ENCODE peak calls at places on chromosomes 12 and 14, in four cellular contexts. Z, P, T and E are unnamed samples.

GRCh38 chr14:103847954-103848719 is 762 bp upstream of the PPP1R13B start:
- DNase-seq in Z (peak), P (peak), T (peak), E (no peak)

GRCh38 chr14:67567654-67568053 is 32.4 kb downstream of the PIGH start:
- DNase-seq in Z (no peak), P (no peak), T (no peak), E (no peak)

GRCh38 chr14:57889245-57889644 is 23.4 kb upstream of the SLC35F4 start:
- DNase-seq in Z (no peak), P (no peak), T (no peak), E (no peak)

GRCh38 chr12:52245259-52245961 is 12.4 kb downstream of the KRT7 start:
- DNase-seq in Z (no peak), P (no peak), T (peak), E (no peak)

GRCh38 chr12:115137812-115138521 is 454.0 kb upstream of the TBX3 start:
- DNase-seq in Z (no peak), P (no peak), T (no peak), E (no peak)

GRCh38 chr12:13203028-13203922 is 6.7 kb downstream of the EMP1 start:
- DNase-seq in Z (peak), P (no peak), T (peak), E (no peak)

GRCh38 chr12:126353604-126354003 is 1288.4 kb downstream of the AACS start:
- DNase-seq in Z (no peak), P (no peak), T (no peak), E (no peak)

GRCh38 chr14:68285421-68286179 is 466.0 kb downstream of the RAD51B start:
- DNase-seq in Z (no peak), P (no peak), T (no peak), E (no peak)

GRCh38 chr12:95836185-95836609 is 22.6 kb upstream of the SNRPF start:
- DNase-seq in Z (no peak), P (no peak), T (no peak), E (no peak)

GRCh38 chr12:48350249-48351021 is at the start of gene ZNF641:
- DNase-seq in Z (peak), P (no peak), T (peak), E (peak)

GRCh38 chr12:124477109-124477915 is 90.1 kb downstream of the NCOR2 start:
- DNase-seq in Z (no peak), P (no peak), T (no peak), E (no peak)

GRCh38 chr12:50542448-50542847 is 37.7 kb downstream of the DIP2B start:
- DNase-seq in Z (no peak), P (no peak), T (no peak), E (no peak)

GRCh38 chr14:35336171-35337073 is 44.2 kb downstream of the PSMA6 start:
- DNase-seq in Z (peak), P (peak), T (peak), E (no peak)

GRCh38 chr14:91873476-91874265 is 6.3 kb upstream of the TC2N start:
- DNase-seq in Z (no peak), P (no peak), T (no peak), E (no peak)

GRCh38 chr12:114913871-114914801 is 230.2 kb upstream of the TBX3 start:
- DNase-seq in Z (no peak), P (no peak), T (no peak), E (no peak)

GRCh38 chr14:83575301-83575700 is 1954.6 kb upstream of the FLRT2 start:
- DNase-seq in Z (no peak), P (no peak), T (no peak), E (no peak)

GRCh38 chr12:70417121-70417520 is 51.0 kb downstream of the KCNMB4 start:
- DNase-seq in Z (no peak), P (no peak), T (no peak), E (no peak)

GRCh38 chr12:102479099-102479887 is 1.1 kb downstream of the IGF1 start:
- DNase-seq in Z (no peak), P (no peak), T (peak), E (no peak)

GRCh38 chr12:119448737-119449136 is 114.2 kb downstream of the CCDC60 start:
- DNase-seq in Z (no peak), P (no peak), T (no peak), E (no peak)

GRCh38 chr12:119440961-119441360 is 106.4 kb downstream of the CCDC60 start:
- DNase-seq in Z (no peak), P (no peak), T (no peak), E (no peak)

GRCh38 chr12:119446459-119446858 is 111.9 kb downstream of the CCDC60 start:
- DNase-seq in Z (no peak), P (no peak), T (no peak), E (no peak)

GRCh38 chr12:119447618-119448017 is 113.1 kb downstream of the CCDC60 start:
- DNase-seq in Z (no peak), P (no peak), T (no peak), E (no peak)

DNA sequence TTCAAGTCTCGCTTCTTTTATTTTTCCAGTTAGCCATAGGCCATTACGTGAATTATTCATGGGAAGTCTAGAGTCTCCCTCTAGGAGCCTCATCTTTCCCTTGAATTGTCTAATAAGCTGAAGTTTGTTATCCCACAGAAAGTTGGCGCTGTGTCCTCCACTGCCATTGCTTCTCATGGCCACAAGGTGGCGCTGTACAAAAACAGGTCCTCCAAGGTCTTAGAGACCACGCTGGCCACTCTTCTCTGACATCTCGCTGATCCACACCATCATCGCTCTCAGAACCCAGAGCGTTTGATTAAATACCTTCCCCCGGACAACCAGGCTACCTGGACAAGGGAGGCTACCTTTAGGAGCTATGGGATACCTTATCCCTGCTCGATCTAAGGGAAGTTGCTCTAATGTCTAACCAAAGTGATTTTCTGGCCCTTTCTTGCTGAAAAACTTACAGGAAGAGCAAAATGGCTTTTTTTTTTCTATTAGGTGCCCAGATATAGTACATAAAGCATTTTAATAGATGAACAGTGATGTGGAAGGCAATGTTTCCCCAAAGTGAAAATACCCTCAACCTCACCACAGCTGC is 110.0 kb downstream of the CCDC60 start:
- DNase-seq in Z (peak), P (peak), T (peak), E (peak)
- TF ChIP-seq CTCF in Z (peak), P (peak), T (peak), E (peak)

DNA sequence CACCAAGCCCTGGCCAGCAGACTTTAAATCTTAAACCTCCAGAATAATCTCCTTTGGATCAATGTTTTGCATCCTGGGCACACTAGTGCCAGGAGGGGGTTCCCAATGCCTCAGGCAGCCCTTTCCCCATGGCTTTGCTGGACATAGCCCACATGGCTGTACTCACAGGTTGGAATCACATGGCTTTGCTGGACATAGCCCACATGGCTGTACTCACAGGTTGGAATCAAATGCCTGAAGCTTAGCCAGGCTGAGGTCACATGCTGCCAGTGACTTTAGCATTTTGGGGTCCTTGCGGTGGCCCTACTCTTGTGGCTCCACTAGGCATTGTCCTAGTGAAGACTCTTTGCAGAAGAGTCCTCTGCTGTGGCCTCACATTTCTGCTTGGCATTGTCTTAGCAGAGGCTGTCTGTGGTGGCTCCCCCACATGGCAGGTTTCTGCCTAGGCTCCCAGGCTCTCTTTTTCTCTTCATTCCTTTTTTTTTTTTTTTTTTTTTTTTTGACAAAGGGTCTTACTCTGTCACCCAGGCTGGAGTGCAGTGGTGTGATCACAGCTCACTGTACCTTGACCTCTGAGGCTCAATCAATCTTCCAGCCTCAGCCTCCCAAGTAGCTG is 13.0 kb downstream of the FLVCR2 start:
- DNase-seq in Z (no peak), P (no peak), T (peak), E (no peak)
- TF ChIP-seq CTCF in Z (no peak), P (no peak), T (peak), E (no peak)

DNA sequence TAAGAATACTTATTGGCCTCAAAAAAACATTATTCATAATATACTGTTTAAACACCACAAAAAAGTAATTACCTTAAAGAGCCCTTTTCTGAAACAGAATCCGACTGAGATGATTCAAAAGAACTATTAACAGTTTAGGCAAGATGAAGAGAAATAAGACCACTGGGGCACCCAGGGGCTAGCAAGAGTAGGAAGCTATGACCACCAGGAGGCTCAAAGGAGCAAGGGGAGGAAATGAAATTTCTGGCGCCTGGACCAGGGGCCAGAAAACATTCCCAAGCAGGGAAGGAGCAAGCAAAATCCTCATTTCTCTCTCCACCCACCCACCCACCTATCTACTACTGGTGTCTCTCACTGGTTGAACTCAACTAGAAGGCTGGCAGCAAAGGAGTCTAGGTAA is 6.3 kb upstream of the DCAF4 start:
- DNase-seq in Z (no peak), P (no peak), T (peak), E (no peak)
- TF ChIP-seq CTCF in Z (no peak), P (peak), T (peak), E (no peak)

GRCh38 chr12:18898469-18898868 is 160.6 kb downstream of the CAPZA3 start:
- DNase-seq in Z (no peak), P (no peak), T (no peak), E (no peak)
- TF ChIP-seq CTCF in Z (no peak), P (no peak), T (no peak), E (no peak)

DNA sequence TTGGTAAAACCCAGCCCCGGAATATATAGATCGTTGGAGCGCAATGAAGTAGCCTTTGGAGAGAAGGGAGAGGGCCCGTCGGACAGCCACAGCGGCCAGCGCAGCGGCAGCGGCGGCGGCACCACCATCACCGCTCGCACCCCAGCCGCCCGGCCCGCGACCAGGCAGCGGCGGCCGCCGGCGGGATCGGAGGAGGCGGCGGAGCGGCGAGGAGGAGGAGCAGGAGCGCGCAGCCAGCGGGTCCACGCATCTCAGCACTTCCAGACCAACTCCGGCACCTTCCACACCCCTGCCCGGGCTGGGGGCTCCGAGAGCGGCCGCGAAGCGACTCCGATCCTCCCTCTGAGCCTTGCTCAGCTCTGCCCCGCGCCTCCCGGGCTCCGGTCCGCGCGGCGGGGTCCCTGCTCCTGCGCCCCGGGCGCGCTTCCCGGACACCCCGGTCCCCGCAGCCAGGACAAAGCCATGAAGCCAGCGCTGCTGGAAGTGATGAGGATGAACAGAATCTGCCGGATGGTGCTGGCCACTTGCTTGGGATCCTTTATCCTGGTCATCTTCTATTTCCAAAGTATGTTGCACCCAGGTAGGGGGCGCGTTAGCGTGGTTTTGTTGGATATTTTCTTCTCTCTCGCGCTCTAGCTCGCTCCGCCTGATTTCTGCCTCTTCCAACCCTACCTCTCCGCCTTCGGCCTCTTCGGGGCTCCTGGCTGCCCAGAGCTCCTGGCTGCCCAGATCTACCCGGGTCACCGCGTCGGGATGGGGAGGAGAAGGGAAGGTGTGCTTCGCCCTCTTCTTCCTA is 400 bp downstream of the CHST11 start:
- DNase-seq in Z (peak), P (peak), T (peak), E (peak)
- TF ChIP-seq CTCF in Z (no peak), P (peak), T (peak), E (peak)

DNA sequence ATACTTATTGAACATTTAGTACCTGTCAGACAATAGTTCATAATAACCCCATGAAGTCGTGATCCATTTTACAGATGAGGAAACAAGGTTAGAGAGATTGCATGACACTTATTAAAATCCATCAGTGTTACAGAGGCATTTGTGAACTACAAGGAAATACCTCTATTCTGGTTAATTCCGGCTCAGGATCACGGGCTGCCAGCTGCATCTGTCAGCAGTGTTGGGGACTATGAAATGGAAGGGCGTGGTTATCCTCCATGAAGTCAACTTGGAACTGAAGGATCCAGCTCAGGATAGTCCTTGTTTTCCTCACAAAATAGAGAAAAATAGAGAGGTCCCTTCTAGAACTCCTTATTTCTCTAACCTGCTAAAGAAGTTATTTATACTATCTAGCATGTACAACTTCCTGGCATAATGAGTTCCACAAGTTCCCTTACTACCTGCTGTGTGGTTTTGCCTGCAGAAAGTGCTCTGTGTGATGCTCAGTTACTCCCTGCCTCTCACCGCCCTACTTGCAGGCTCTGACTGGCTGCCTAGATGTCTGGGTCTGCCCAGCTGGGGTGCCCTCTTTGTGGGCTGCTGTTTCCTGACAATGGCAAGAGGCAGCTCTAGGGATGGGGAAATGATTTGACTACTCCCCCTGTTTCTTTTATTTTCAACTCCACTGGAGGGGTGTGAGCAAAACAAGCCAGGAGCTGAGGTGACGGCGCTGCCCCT is 36.8 kb downstream of the PLXNC1 start:
- DNase-seq in Z (no peak), P (no peak), T (no peak), E (no peak)
- TF ChIP-seq CTCF in Z (no peak), P (no peak), T (no peak), E (no peak)

DNA sequence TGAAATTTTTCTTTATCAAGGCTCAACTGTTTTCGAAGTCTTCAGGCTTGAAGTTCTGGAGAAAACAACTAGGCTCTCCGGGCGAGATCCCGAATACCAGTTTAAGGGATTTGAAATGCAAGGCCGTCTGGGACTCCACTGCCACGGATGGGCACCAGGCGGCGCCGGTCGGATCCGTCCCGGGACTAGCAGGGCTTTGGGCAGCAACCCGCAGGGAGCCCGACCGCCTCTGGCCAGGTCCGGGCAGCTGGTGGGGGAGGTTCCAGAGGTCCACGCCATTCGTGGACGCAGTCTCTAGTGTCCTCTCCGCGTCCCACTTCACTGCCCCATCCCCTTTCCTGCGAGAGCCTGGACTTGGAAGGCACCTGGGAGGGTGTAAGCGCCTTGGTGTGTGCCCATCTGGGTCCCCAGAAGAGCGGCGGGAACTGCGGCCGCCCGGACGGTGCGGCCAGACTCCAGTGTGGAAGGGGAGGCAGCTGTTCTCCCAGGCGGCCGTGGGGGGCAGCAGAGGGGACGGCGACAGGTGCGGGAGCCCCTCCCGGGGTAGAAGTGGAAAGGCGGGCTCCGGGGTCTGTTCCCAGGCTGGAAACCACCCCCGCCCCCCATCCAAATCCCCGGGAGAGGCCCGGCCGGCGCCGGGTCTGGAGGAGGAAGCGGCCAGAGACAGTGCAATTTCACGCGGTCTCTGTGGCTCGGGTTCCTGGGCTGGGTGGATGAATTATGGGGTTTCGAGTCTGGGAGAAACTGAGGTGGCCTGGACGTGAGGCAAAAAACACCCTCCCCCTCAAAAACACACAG is 835 bp upstream of the ERBB3 start:
- DNase-seq in Z (peak), P (peak), T (peak), E (peak)
- TF ChIP-seq CTCF in Z (peak), P (peak), T (peak), E (peak)

GRCh38 chr14:39469094-39469710 is 37.0 kb upstream of the FBXO33 start:
- DNase-seq in Z (peak), P (peak), T (peak), E (no peak)
- TF ChIP-seq CTCF in Z (no peak), P (peak), T (peak), E (no peak)